ENCODE peak calls at places on chromosomes 11 and 22, in nine cellular contexts. One of them, this sample, is unnamed.

GRCh38 chr11:74449369-74449931 is 17.9 kb downstream of the KCNE3 start:
- DNase-seq in pancreas: no peak
- DNase-seq in ovary: no peak
- DNase-seq in A549: peak
- DNase-seq in CD4-positive, alpha-beta T cell: peak
- DNase-seq in lower lobe of right lung: no peak
- DNase-seq in mesendoderm: peak
- DNase-seq in CD4-positive, alpha-beta memory T cell: peak
- DNase-seq in dorsolateral prefrontal cortex: no peak
- DNase-seq in this sample: no peak

GRCh38 chr11:95067828-95068244 is 1.1 kb downstream of the SRSF8 start:
- DNase-seq in pancreas: no peak
- DNase-seq in ovary: no peak
- DNase-seq in A549: no peak
- DNase-seq in CD4-positive, alpha-beta T cell: no peak
- DNase-seq in lower lobe of right lung: no peak
- DNase-seq in mesendoderm: no peak
- DNase-seq in CD4-positive, alpha-beta memory T cell: no peak
- DNase-seq in dorsolateral prefrontal cortex: no peak
- DNase-seq in this sample: peak

GRCh38 chr11:43786016-43786415 is 94.6 kb upstream of the ALKBH3 start:
- DNase-seq in pancreas: no peak
- DNase-seq in ovary: no peak
- DNase-seq in A549: no peak
- DNase-seq in CD4-positive, alpha-beta T cell: no peak
- DNase-seq in lower lobe of right lung: no peak
- DNase-seq in mesendoderm: no peak
- DNase-seq in CD4-positive, alpha-beta memory T cell: no peak
- DNase-seq in dorsolateral prefrontal cortex: no peak
- DNase-seq in this sample: no peak

GRCh38 chr11:64908766-64909165 is 8.2 kb downstream of the ATG2A start:
- DNase-seq in pancreas: peak
- DNase-seq in ovary: no peak
- DNase-seq in A549: no peak
- DNase-seq in CD4-positive, alpha-beta T cell: no peak
- DNase-seq in lower lobe of right lung: no peak
- DNase-seq in mesendoderm: no peak
- DNase-seq in CD4-positive, alpha-beta memory T cell: no peak
- DNase-seq in dorsolateral prefrontal cortex: no peak
- DNase-seq in this sample: no peak

GRCh38 chr11:57482782-57483569 is 22.6 kb downstream of the RTN4RL2 start:
- DNase-seq in pancreas: peak
- DNase-seq in ovary: peak
- DNase-seq in A549: peak
- DNase-seq in CD4-positive, alpha-beta T cell: peak
- DNase-seq in lower lobe of right lung: peak
- DNase-seq in mesendoderm: peak
- DNase-seq in CD4-positive, alpha-beta memory T cell: peak
- DNase-seq in dorsolateral prefrontal cortex: no peak
- DNase-seq in this sample: no peak

GRCh38 chr11:116112031-116112935 is 608.1 kb upstream of the CADM1 start:
- DNase-seq in pancreas: no peak
- DNase-seq in ovary: no peak
- DNase-seq in A549: no peak
- DNase-seq in CD4-positive, alpha-beta T cell: no peak
- DNase-seq in lower lobe of right lung: no peak
- DNase-seq in mesendoderm: no peak
- DNase-seq in CD4-positive, alpha-beta memory T cell: no peak
- DNase-seq in dorsolateral prefrontal cortex: no peak
- DNase-seq in this sample: no peak

GRCh38 chr11:113505541-113506375 is 30.6 kb upstream of the DRD2 start:
- DNase-seq in pancreas: no peak
- DNase-seq in ovary: no peak
- DNase-seq in A549: no peak
- DNase-seq in CD4-positive, alpha-beta T cell: no peak
- DNase-seq in lower lobe of right lung: no peak
- DNase-seq in mesendoderm: peak
- DNase-seq in CD4-positive, alpha-beta memory T cell: no peak
- DNase-seq in dorsolateral prefrontal cortex: peak
- DNase-seq in this sample: peak

GRCh38 chr11:19978668-19979518 is 181.4 kb downstream of the DBX1 start:
- DNase-seq in pancreas: no peak
- DNase-seq in ovary: peak
- DNase-seq in A549: peak
- DNase-seq in CD4-positive, alpha-beta T cell: no peak
- DNase-seq in lower lobe of right lung: peak
- DNase-seq in mesendoderm: peak
- DNase-seq in CD4-positive, alpha-beta memory T cell: no peak
- DNase-seq in dorsolateral prefrontal cortex: no peak
- DNase-seq in this sample: no peak

GRCh38 chr11:128463386-128463829 is 124.0 kb downstream of the ETS1 start:
- DNase-seq in pancreas: no peak
- DNase-seq in ovary: no peak
- DNase-seq in A549: no peak
- DNase-seq in CD4-positive, alpha-beta T cell: no peak
- DNase-seq in lower lobe of right lung: no peak
- DNase-seq in mesendoderm: peak
- DNase-seq in CD4-positive, alpha-beta memory T cell: no peak
- DNase-seq in dorsolateral prefrontal cortex: no peak
- DNase-seq in this sample: peak

GRCh38 chr11:65428578-65429068 is 6.0 kb downstream of the NEAT1 start:
- DNase-seq in pancreas: peak
- DNase-seq in ovary: no peak
- DNase-seq in A549: no peak
- DNase-seq in CD4-positive, alpha-beta T cell: no peak
- DNase-seq in lower lobe of right lung: no peak
- DNase-seq in mesendoderm: no peak
- DNase-seq in CD4-positive, alpha-beta memory T cell: no peak
- DNase-seq in dorsolateral prefrontal cortex: no peak
- DNase-seq in this sample: no peak

GRCh38 chr11:85772700-85773099 is 38.2 kb downstream of the SYTL2 start:
- DNase-seq in pancreas: no peak
- DNase-seq in ovary: no peak
- DNase-seq in A549: no peak
- DNase-seq in CD4-positive, alpha-beta T cell: no peak
- DNase-seq in lower lobe of right lung: no peak
- DNase-seq in mesendoderm: peak
- DNase-seq in CD4-positive, alpha-beta memory T cell: no peak
- DNase-seq in dorsolateral prefrontal cortex: no peak
- DNase-seq in this sample: no peak

GRCh38 chr11:112889446-112889845 is 71.8 kb upstream of the NCAM1 start:
- DNase-seq in pancreas: no peak
- DNase-seq in ovary: no peak
- DNase-seq in A549: no peak
- DNase-seq in CD4-positive, alpha-beta T cell: no peak
- DNase-seq in lower lobe of right lung: no peak
- DNase-seq in mesendoderm: no peak
- DNase-seq in CD4-positive, alpha-beta memory T cell: no peak
- DNase-seq in dorsolateral prefrontal cortex: peak
- DNase-seq in this sample: no peak

GRCh38 chr11:59862252-59862651 is 4.0 kb downstream of the TCN1 start:
- DNase-seq in pancreas: no peak
- DNase-seq in ovary: no peak
- DNase-seq in A549: no peak
- DNase-seq in CD4-positive, alpha-beta T cell: no peak
- DNase-seq in lower lobe of right lung: no peak
- DNase-seq in mesendoderm: no peak
- DNase-seq in CD4-positive, alpha-beta memory T cell: no peak
- DNase-seq in dorsolateral prefrontal cortex: no peak
- DNase-seq in this sample: no peak

GRCh38 chr11:59859695-59860094 is 6.6 kb downstream of the TCN1 start:
- DNase-seq in pancreas: no peak
- DNase-seq in ovary: no peak
- DNase-seq in A549: no peak
- DNase-seq in CD4-positive, alpha-beta T cell: no peak
- DNase-seq in lower lobe of right lung: no peak
- DNase-seq in mesendoderm: no peak
- DNase-seq in CD4-positive, alpha-beta memory T cell: no peak
- DNase-seq in dorsolateral prefrontal cortex: no peak
- DNase-seq in this sample: no peak

DNA sequence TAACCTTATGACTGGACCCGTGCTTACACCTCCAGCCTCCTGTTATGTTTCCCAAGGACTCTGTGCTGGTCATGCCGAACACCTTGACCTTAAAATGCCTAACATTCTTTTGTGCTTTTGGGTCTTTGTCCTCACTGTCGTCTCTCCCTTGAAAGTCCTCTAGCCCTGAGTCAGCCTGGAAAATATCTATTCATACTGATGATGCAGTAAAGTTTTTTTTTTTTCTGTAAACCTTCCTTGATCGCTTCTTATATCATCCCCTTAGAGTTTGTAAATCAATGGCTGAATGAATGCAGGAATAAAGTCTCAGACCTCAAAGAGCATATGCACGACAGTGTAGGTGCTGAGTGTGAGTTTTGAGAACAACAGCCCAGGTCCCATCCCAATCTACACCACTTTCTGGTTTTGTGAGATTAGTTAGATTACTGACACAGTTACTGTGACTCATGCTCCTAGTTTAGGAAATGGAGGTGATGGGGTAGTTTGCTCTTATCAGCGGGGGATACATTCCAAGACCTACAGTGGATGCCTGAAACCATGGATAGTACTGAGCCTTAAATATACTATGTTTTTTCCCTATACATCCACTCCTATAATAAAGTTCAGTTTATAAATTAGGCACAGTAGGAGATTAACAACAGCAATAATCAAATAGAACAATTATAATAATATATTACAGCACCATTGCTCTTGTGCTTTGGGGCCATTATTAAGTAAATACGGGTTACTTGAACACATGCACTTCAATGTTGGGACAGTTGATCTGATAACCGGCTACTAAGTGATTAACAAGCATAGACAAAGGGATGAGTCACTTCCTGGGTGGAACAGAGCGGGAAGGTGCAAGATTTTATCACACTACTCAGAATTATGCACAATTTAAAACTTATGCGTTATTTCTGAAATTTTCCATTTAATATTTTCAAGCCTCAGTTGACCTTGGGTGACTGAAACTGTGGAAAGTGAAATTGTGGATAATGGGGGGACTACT is 8.5 kb downstream of the TCN1 start:
- DNase-seq in pancreas: no peak
- DNase-seq in ovary: no peak
- DNase-seq in A549: peak
- DNase-seq in CD4-positive, alpha-beta T cell: no peak
- DNase-seq in lower lobe of right lung: no peak
- DNase-seq in mesendoderm: peak
- DNase-seq in CD4-positive, alpha-beta memory T cell: no peak
- DNase-seq in dorsolateral prefrontal cortex: no peak
- DNase-seq in this sample: no peak
- H3K27ac ChIP-seq in pancreas: no peak
- H3K27ac ChIP-seq in ovary: no peak
- H3K27ac ChIP-seq in A549: no peak
- H3K27ac ChIP-seq in CD4-positive, alpha-beta T cell: no peak
- H3K27ac ChIP-seq in lower lobe of right lung: no peak
- H3K27ac ChIP-seq in mesendoderm: peak
- H3K27ac ChIP-seq in CD4-positive, alpha-beta memory T cell: no peak
- H3K27ac ChIP-seq in dorsolateral prefrontal cortex: no peak
- H3K27ac ChIP-seq in this sample: no peak

GRCh38 chr11:88603499-88603898 is 266.0 kb upstream of the CTSC start:
- DNase-seq in pancreas: no peak
- DNase-seq in ovary: no peak
- DNase-seq in A549: no peak
- DNase-seq in CD4-positive, alpha-beta T cell: no peak
- DNase-seq in lower lobe of right lung: no peak
- DNase-seq in mesendoderm: no peak
- DNase-seq in CD4-positive, alpha-beta memory T cell: no peak
- DNase-seq in dorsolateral prefrontal cortex: no peak
- DNase-seq in this sample: no peak

GRCh38 chr11:88604255-88604654 is 266.7 kb upstream of the CTSC start:
- DNase-seq in pancreas: no peak
- DNase-seq in ovary: no peak
- DNase-seq in A549: no peak
- DNase-seq in CD4-positive, alpha-beta T cell: no peak
- DNase-seq in lower lobe of right lung: no peak
- DNase-seq in mesendoderm: no peak
- DNase-seq in CD4-positive, alpha-beta memory T cell: no peak
- DNase-seq in dorsolateral prefrontal cortex: no peak
- DNase-seq in this sample: no peak
- H3K27ac ChIP-seq in pancreas: no peak
- H3K27ac ChIP-seq in ovary: no peak
- H3K27ac ChIP-seq in A549: no peak
- H3K27ac ChIP-seq in CD4-positive, alpha-beta T cell: no peak
- H3K27ac ChIP-seq in lower lobe of right lung: no peak
- H3K27ac ChIP-seq in mesendoderm: no peak
- H3K27ac ChIP-seq in CD4-positive, alpha-beta memory T cell: no peak
- H3K27ac ChIP-seq in dorsolateral prefrontal cortex: no peak
- H3K27ac ChIP-seq in this sample: no peak

GRCh38 chr11:2805388-2806057 is 80.1 kb downstream of the CDKN1C start:
- DNase-seq in pancreas: no peak
- DNase-seq in ovary: no peak
- DNase-seq in A549: no peak
- DNase-seq in CD4-positive, alpha-beta T cell: no peak
- DNase-seq in lower lobe of right lung: peak
- DNase-seq in mesendoderm: no peak
- DNase-seq in CD4-positive, alpha-beta memory T cell: no peak
- DNase-seq in dorsolateral prefrontal cortex: peak
- DNase-seq in this sample: no peak
- H3K27ac ChIP-seq in pancreas: no peak
- H3K27ac ChIP-seq in ovary: no peak
- H3K27ac ChIP-seq in A549: no peak
- H3K27ac ChIP-seq in CD4-positive, alpha-beta T cell: no peak
- H3K27ac ChIP-seq in lower lobe of right lung: no peak
- H3K27ac ChIP-seq in mesendoderm: no peak
- H3K27ac ChIP-seq in CD4-positive, alpha-beta memory T cell: no peak
- H3K27ac ChIP-seq in dorsolateral prefrontal cortex: no peak
- H3K27ac ChIP-seq in this sample: peak

GRCh38 chr22:41947181-41948080 is 479 bp upstream of the CENPM start:
- DNase-seq in pancreas: no peak
- DNase-seq in ovary: no peak
- DNase-seq in A549: no peak
- DNase-seq in CD4-positive, alpha-beta T cell: no peak
- DNase-seq in lower lobe of right lung: no peak
- DNase-seq in mesendoderm: no peak
- DNase-seq in CD4-positive, alpha-beta memory T cell: no peak
- DNase-seq in dorsolateral prefrontal cortex: no peak
- DNase-seq in this sample: no peak

GRCh38 chr22:41949297-41949965 is 2.5 kb upstream of the CENPM start:
- DNase-seq in pancreas: peak
- DNase-seq in ovary: no peak
- DNase-seq in A549: no peak
- DNase-seq in CD4-positive, alpha-beta T cell: no peak
- DNase-seq in lower lobe of right lung: no peak
- DNase-seq in mesendoderm: no peak
- DNase-seq in CD4-positive, alpha-beta memory T cell: no peak
- DNase-seq in dorsolateral prefrontal cortex: no peak
- DNase-seq in this sample: no peak

GRCh38 chr22:41948142-41948541 is 1.2 kb upstream of the CENPM start:
- DNase-seq in pancreas: no peak
- DNase-seq in ovary: no peak
- DNase-seq in A549: no peak
- DNase-seq in CD4-positive, alpha-beta T cell: no peak
- DNase-seq in lower lobe of right lung: no peak
- DNase-seq in mesendoderm: no peak
- DNase-seq in CD4-positive, alpha-beta memory T cell: no peak
- DNase-seq in dorsolateral prefrontal cortex: no peak
- DNase-seq in this sample: no peak

GRCh38 chr22:41951898-41952474 is at the start of gene SMIM45:
- DNase-seq in pancreas: peak
- DNase-seq in ovary: no peak
- DNase-seq in A549: no peak
- DNase-seq in CD4-positive, alpha-beta T cell: no peak
- DNase-seq in lower lobe of right lung: no peak
- DNase-seq in mesendoderm: peak
- DNase-seq in CD4-positive, alpha-beta memory T cell: no peak
- DNase-seq in dorsolateral prefrontal cortex: peak
- DNase-seq in this sample: no peak

GRCh38 chr22:41952713-41953112 is 763 bp downstream of the SMIM45 start:
- DNase-seq in pancreas: peak
- DNase-seq in ovary: no peak
- DNase-seq in A549: no peak
- DNase-seq in CD4-positive, alpha-beta T cell: no peak
- DNase-seq in lower lobe of right lung: no peak
- DNase-seq in mesendoderm: no peak
- DNase-seq in CD4-positive, alpha-beta memory T cell: no peak
- DNase-seq in dorsolateral prefrontal cortex: no peak
- DNase-seq in this sample: no peak
- H3K27ac ChIP-seq in pancreas: no peak
- H3K27ac ChIP-seq in ovary: no peak
- H3K27ac ChIP-seq in A549: no peak
- H3K27ac ChIP-seq in CD4-positive, alpha-beta T cell: no peak
- H3K27ac ChIP-seq in lower lobe of right lung: no peak
- H3K27ac ChIP-seq in mesendoderm: no peak
- H3K27ac ChIP-seq in CD4-positive, alpha-beta memory T cell: no peak
- H3K27ac ChIP-seq in dorsolateral prefrontal cortex: peak
- H3K27ac ChIP-seq in this sample: no peak